ENCODE peak calls at places on chromosomes 11 and 22, in seven cellular contexts. One of them, this sample, is unnamed.

GRCh38 chr11:85540635-85541034 is 86.5 kb downstream of the DLG2 start:
- DNase-seq in endothelial cell: no peak
- DNase-seq in activated CD4-positive, alpha-beta T cell treated with anti-CD3 and anti-CD28 coated beads, Interleukin-2, amount 50 U/mL, for 48 hours: no peak
- DNase-seq in RCC 7860: no peak
- DNase-seq in posterior cingulate gyrus: no peak
- DNase-seq in GM20000: no peak
- DNase-seq in IMR-90: no peak
- DNase-seq in this sample: no peak

GRCh38 chr22:24429411-24430365 is 2.3 kb downstream of the ADORA2A start:
- DNase-seq in endothelial cell: no peak
- DNase-seq in GM20000: peak
- DNase-seq in activated CD4-positive, alpha-beta T cell treated with anti-CD3 and anti-CD28 coated beads, Interleukin-2, amount 50 U/mL, for 48 hours: peak
- DNase-seq in RCC 7860: no peak
- DNase-seq in IMR-90: peak
- DNase-seq in posterior cingulate gyrus: no peak
- DNase-seq in this sample: no peak

GRCh38 chr22:24728790-24729637 is 45.5 kb downstream of the PIWIL3 start:
- DNase-seq in IMR-90: peak
- DNase-seq in GM20000: no peak
- DNase-seq in activated CD4-positive, alpha-beta T cell treated with anti-CD3 and anti-CD28 coated beads, Interleukin-2, amount 50 U/mL, for 48 hours: no peak
- DNase-seq in posterior cingulate gyrus: peak
- DNase-seq in RCC 7860: no peak
- DNase-seq in endothelial cell: peak
- DNase-seq in this sample: no peak

GRCh38 chr11:124915541-124916369 is 3.3 kb upstream of the HEPN1 start:
- DNase-seq in posterior cingulate gyrus: no peak
- DNase-seq in IMR-90: peak
- DNase-seq in RCC 7860: no peak
- DNase-seq in GM20000: no peak
- DNase-seq in activated CD4-positive, alpha-beta T cell treated with anti-CD3 and anti-CD28 coated beads, Interleukin-2, amount 50 U/mL, for 48 hours: no peak
- DNase-seq in endothelial cell: no peak
- DNase-seq in this sample: peak

GRCh38 chr11:16891964-16892363 is 122.2 kb downstream of the PLEKHA7 start:
- DNase-seq in activated CD4-positive, alpha-beta T cell treated with anti-CD3 and anti-CD28 coated beads, Interleukin-2, amount 50 U/mL, for 48 hours: no peak
- DNase-seq in RCC 7860: peak
- DNase-seq in posterior cingulate gyrus: no peak
- DNase-seq in GM20000: no peak
- DNase-seq in endothelial cell: no peak
- DNase-seq in IMR-90: peak
- DNase-seq in this sample: peak

GRCh38 chr11:93099811-93100210 is 98.0 kb downstream of the SLC36A4 start:
- DNase-seq in GM20000: no peak
- DNase-seq in endothelial cell: no peak
- DNase-seq in RCC 7860: no peak
- DNase-seq in IMR-90: peak
- DNase-seq in activated CD4-positive, alpha-beta T cell treated with anti-CD3 and anti-CD28 coated beads, Interleukin-2, amount 50 U/mL, for 48 hours: no peak
- DNase-seq in posterior cingulate gyrus: no peak
- DNase-seq in this sample: no peak

GRCh38 chr11:72753341-72754148 is 1.3 kb upstream of the ARAP1 start:
- DNase-seq in posterior cingulate gyrus: no peak
- DNase-seq in IMR-90: no peak
- DNase-seq in RCC 7860: no peak
- DNase-seq in endothelial cell: no peak
- DNase-seq in activated CD4-positive, alpha-beta T cell treated with anti-CD3 and anti-CD28 coated beads, Interleukin-2, amount 50 U/mL, for 48 hours: no peak
- DNase-seq in GM20000: peak
- DNase-seq in this sample: peak

GRCh38 chr11:47523491-47524199 is 29.3 kb downstream of the CELF1 start:
- DNase-seq in activated CD4-positive, alpha-beta T cell treated with anti-CD3 and anti-CD28 coated beads, Interleukin-2, amount 50 U/mL, for 48 hours: peak
- DNase-seq in GM20000: no peak
- DNase-seq in endothelial cell: no peak
- DNase-seq in posterior cingulate gyrus: no peak
- DNase-seq in IMR-90: peak
- DNase-seq in RCC 7860: peak
- DNase-seq in this sample: peak

GRCh38 chr22:47564651-47565050 is 802.2 kb downstream of the TBC1D22A start:
- DNase-seq in endothelial cell: no peak
- DNase-seq in GM20000: no peak
- DNase-seq in posterior cingulate gyrus: no peak
- DNase-seq in IMR-90: no peak
- DNase-seq in activated CD4-positive, alpha-beta T cell treated with anti-CD3 and anti-CD28 coated beads, Interleukin-2, amount 50 U/mL, for 48 hours: no peak
- DNase-seq in RCC 7860: no peak
- DNase-seq in this sample: no peak